ENCODE peak calls at places on chromosomes 7 and 10, in four cellular contexts. T is IMR-90, K is kidney, N is tibial artery. G is an unnamed sample. For H3K36me3, the result is how much of the 10 kb centered on the place peaks cover.

GRCh38 chr7:134593530-134594392 is 44.9 kb downstream of the AKR1B15 start:
- DNase-seq in T (peak), K (peak), N (peak), G (peak)

GRCh38 chr10:58457761-58458616 is 54.7 kb upstream of the BICC1 start:
- DNase-seq in T (peak), K (no peak), N (peak), G (peak)

GRCh38 chr7:98647326-98647725 is 30.2 kb downstream of the NPTX2 start:
- DNase-seq in T (no peak), K (no peak), N (no peak), G (no peak)

GRCh38 chr7:155190608-155191536 is 106.8 kb upstream of the INSIG1 start:
- DNase-seq in T (no peak), K (no peak), N (no peak), G (no peak)

GRCh38 chr10:14219411-14219810 is 111.3 kb downstream of the FRMD4A start:
- DNase-seq in T (peak), K (no peak), N (no peak), G (no peak)

GRCh38 chr7:102460467-102460866 is 4.2 kb downstream of the ALKBH4 start:
- DNase-seq in T (no peak), K (no peak), N (no peak), G (no peak)

GRCh38 chr10:61835909-61836232 is 65.6 kb upstream of the ARID5B start:
- DNase-seq in T (peak), K (no peak), N (no peak), G (peak)

GRCh38 chr7:91264924-91265681 is 870 bp downstream of the FZD1 start:
- DNase-seq in T (peak), K (peak), N (peak), G (peak)

GRCh38 chr7:260441-261281 is 29.3 kb upstream of the FOXL3 start:
- DNase-seq in T (no peak), K (peak), N (no peak), G (no peak)

GRCh38 chr7:111091623-111092370 is 870 bp downstream of the LRRN3 start:
- DNase-seq in T (no peak), K (no peak), N (no peak), G (no peak)

GRCh38 chr10:97823734-97824133 is 25.9 kb upstream of the GOLGA7B start:
- DNase-seq in T (no peak), K (no peak), N (no peak), G (no peak)

GRCh38 chr10:127364034-127364433 is 167.6 kb upstream of the INSYN2A start:
- DNase-seq in T (no peak), K (no peak), N (no peak), G (no peak)

GRCh38 chr7:145698526-145699262 is 417.9 kb upstream of the CNTNAP2 start:
- DNase-seq in T (peak), K (no peak), N (no peak), G (peak)

GRCh38 chr10:43053825-43054224 is 23.0 kb upstream of the RET start:
- DNase-seq in T (no peak), K (no peak), N (no peak), G (no peak)

GRCh38 chr10:97427571-97428179 is 1.7 kb downstream of the PGAM1 start:
- DNase-seq in T (peak), K (no peak), N (no peak), G (peak)

GRCh38 chr10:20142311-20142710 is 326.1 kb downstream of the PLXDC2 start:
- DNase-seq in T (no peak), K (no peak), N (no peak), G (no peak)

GRCh38 chr7:44470628-44471245 is 19.7 kb downstream of the NUDCD3 start:
- DNase-seq in T (no peak), K (no peak), N (no peak), G (no peak)

GRCh38 chr7:11341285-11341944 is 367.7 kb downstream of the PHF14 start:
- DNase-seq in T (no peak), K (no peak), N (no peak), G (peak)

GRCh38 chr10:71878327-71879034 is 27.4 kb upstream of the PSAP start:
- DNase-seq in T (no peak), K (no peak), N (no peak), G (no peak)

GRCh38 chr10:86048571-86048970 is 318.0 kb downstream of the GRID1 start:
- DNase-seq in T (no peak), K (no peak), N (no peak), G (no peak)

GRCh38 chr10:5325076-5325475 is 39.7 kb upstream of the UCN3 start:
- DNase-seq in T (no peak), K (no peak), N (no peak), G (no peak)

GRCh38 chr7:50211306-50212015 is 93.1 kb upstream of the IKZF1 start:
- DNase-seq in T (no peak), K (no peak), N (no peak), G (no peak)

GRCh38 chr10:84172435-84173356 is 905 bp upstream of the GPR15LG start:
- DNase-seq in T (no peak), K (no peak), N (no peak), G (no peak)

GRCh38 chr7:108358553-108358952 is 97.7 kb downstream of the NRCAM start:
- DNase-seq in T (peak), K (no peak), N (no peak), G (peak)

GRCh38 chr10:115043719-115044118 is 49.4 kb upstream of the ATRNL1 start:
- DNase-seq in T (no peak), K (no peak), N (no peak), G (no peak)

GRCh38 chr10:8403711-8404371 is 349.4 kb downstream of the GATA3 start:
- DNase-seq in T (no peak), K (no peak), N (no peak), G (no peak)

GRCh38 chr7:136403591-136403990 is 426.4 kb upstream of the MTPN start:
- DNase-seq in T (no peak), K (no peak), N (no peak), G (no peak)

GRCh38 chr7:74044366-74045350 is 16.7 kb downstream of the ELN start:
- DNase-seq in T (no peak), K (peak), N (no peak), G (no peak)

GRCh38 chr10:114613237-114613979 is 44.7 kb downstream of the ABLIM1 start:
- DNase-seq in T (no peak), K (no peak), N (no peak), G (no peak)

DNA sequence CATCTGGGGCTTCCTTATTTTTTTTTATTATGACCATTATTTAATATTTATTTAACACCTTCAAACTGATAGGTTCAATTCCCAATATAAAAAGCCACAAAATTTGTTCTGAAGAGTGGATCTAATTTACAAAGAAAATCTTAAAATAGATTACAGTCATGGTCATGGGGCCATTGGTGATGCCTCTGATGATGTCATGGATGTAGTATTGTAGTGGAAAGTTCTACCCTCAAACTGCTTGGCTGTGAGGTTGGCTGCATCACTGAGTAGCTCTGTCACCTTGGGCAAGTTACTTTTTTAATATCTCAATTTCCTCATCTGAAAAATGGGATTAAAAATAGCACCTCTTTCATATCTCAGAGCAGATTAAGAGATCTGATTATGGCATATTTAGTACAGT is 128.5 kb downstream of the DKK1 start:
- DNase-seq in T (peak), K (no peak), N (no peak), G (peak)
- TF ChIP-seq CTCF in T (no peak), K (no peak), N (no peak), G (no peak)

DNA sequence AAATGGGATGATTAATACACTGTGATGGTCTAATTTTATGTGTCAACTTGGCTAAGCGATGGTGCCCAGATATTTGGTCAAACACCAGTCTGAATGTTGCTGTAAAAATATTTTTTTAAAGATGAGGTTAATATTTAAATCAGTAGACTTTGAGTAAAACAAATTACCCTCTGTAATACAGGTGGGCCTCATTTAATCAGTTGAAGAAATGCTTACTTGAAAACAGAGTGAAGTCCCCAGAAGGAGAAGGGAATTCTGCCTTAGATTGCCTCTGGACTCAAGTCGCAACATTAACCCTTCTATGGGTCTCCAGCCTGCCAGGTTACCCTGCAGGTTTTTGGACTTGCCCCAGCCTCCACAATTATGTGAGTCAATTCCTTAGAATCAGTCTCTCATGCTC is 49.8 kb upstream of the AGK start:
- DNase-seq in T (no peak), K (no peak), N (no peak), G (no peak)
- H3K36me3 ChIP-seq in T (under half), K (under half), N (under half), G (under half)

GRCh38 chr10:80829151-80829550 is 291.4 kb downstream of the SH2D4B start:
- DNase-seq in T (no peak), K (no peak), N (no peak), G (no peak)

DNA sequence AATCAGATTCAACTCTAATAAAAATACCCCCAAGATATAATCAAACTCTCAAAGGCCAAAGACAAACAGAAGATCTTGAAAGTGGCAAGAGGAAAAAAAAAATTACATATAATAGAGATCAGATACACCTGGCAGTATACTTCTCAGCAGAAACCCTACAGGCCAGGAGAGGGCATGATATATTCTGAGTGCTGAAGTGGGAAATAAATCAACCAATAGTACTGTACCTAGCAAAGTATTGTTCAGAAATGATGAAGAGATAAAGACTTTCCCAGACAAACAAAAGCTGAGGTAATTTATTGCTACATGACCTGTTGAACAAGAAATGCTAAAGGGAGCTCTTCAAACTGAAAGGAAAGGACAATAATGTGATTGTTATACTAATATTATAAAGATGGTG is 291.9 kb downstream of the SH2D4B start:
- DNase-seq in T (no peak), K (no peak), N (no peak), G (no peak)
- TF ChIP-seq CTCF in T (no peak), K (no peak), N (no peak), G (no peak)

DNA sequence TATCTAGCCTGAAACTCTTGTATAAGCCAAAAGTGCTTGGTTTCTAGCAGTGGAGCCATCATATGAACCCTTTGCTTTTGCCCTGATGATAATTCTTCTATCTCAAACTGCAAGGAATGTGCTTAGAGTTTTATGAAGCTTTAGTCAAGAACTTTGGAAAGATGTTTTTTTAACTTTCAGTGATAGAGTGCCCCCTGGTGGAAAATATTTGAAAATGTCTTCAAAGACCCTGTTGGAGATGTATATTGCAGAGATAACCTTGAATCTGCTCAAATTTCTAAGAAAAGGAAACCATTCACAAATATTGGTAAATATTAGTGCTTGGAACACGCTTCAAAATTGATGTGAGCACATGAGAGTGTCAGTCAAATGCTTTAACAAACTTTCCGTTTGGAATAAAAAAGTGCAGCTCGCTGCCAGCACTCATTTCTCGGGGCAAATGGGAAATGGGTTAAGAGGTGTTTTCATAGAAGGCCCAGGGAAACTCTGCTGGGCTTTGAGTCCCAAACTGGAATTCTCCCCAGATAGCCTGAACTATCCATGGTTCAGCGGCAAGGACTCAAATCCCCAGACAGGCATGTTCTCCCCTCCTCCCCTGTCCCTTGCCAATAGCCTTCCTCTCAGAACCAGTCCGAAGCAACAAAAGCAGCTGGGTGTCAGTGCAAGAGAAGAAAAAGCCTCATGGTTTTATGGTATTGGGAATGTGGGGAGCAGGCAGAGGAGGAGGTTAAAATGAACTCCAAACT is 129.3 kb downstream of the MYOF start:
- DNase-seq in T (peak), K (no peak), N (no peak), G (peak)
- H3K36me3 ChIP-seq in T (half or more), K (under half), N (half or more), G (under half)

GRCh38 chr10:99659031-99659867 is at the start of gene ENTPD7:
- DNase-seq in T (peak), K (peak), N (peak), G (peak)
- TF ChIP-seq CTCF in T (peak), K (peak), N (peak), G (peak)

DNA sequence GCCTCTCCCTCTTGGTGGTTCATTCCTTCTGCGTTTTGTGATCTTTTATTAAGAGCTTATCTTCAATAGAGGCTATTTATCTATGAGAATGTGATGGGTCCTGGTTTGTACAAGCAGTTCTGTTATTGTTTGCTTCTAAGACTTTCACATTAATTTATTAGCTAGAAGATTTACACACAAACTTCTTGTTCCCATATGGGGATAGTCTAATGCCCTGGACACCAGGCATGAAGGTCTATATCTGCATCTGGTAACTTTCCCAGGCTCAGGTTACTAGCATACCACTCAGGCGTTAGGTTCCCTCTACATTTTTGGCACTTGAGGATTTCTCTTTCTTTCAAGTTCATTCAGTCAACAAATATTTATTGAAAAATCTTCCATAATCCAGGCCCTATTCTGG is 7.7 kb downstream of the XPNPEP1 start:
- DNase-seq in T (no peak), K (no peak), N (no peak), G (no peak)
- H3K36me3 ChIP-seq in T (under half), K (under half), N (under half), G (under half)

G was measured in bronchial epithelial cell.